ENCODE peak calls at places on chromosomes 2 and 18, in eight cellular contexts. One of them, this sample, is unnamed.

GRCh38 chr2:106695919-106696318 is 190.0 kb downstream of the ST6GAL2 start:
- DNase-seq in mucosa of descending colon: peak; percentile 28
- DNase-seq in esophagus squamous epithelium: no peak
- DNase-seq in GM12878: no peak
- DNase-seq in A549: no peak
- DNase-seq in stomach: no peak
- DNase-seq in PC-3: no peak
- DNase-seq in heart left ventricle: no peak
- DNase-seq in this sample: no peak

GRCh38 chr2:138475394-138475793 is 26.2 kb upstream of the SPOPL start:
- DNase-seq in A549: no peak
- DNase-seq in GM12878: peak; percentile 53
- DNase-seq in stomach: no peak
- DNase-seq in heart left ventricle: no peak
- DNase-seq in PC-3: peak; percentile 41
- DNase-seq in mucosa of descending colon: no peak
- DNase-seq in esophagus squamous epithelium: no peak
- DNase-seq in this sample: no peak

GRCh38 chr18:7452331-7452730 is 114.8 kb upstream of the PTPRM start:
- DNase-seq in esophagus squamous epithelium: no peak
- DNase-seq in GM12878: no peak
- DNase-seq in PC-3: peak; percentile 54
- DNase-seq in stomach: no peak
- DNase-seq in A549: peak; percentile 50
- DNase-seq in mucosa of descending colon: peak; percentile 16
- DNase-seq in heart left ventricle: no peak
- DNase-seq in this sample: no peak

GRCh38 chr18:46748466-46748865 is 8.4 kb downstream of the ST8SIA5 start:
- DNase-seq in mucosa of descending colon: no peak
- DNase-seq in PC-3: no peak
- DNase-seq in heart left ventricle: no peak
- DNase-seq in GM12878: no peak
- DNase-seq in A549: no peak
- DNase-seq in stomach: no peak
- DNase-seq in esophagus squamous epithelium: no peak
- DNase-seq in this sample: no peak

GRCh38 chr2:78775291-78775690 is 250.2 kb upstream of the REG3G start:
- DNase-seq in A549: no peak
- DNase-seq in esophagus squamous epithelium: no peak
- DNase-seq in heart left ventricle: no peak
- DNase-seq in mucosa of descending colon: no peak
- DNase-seq in GM12878: no peak
- DNase-seq in PC-3: no peak
- DNase-seq in stomach: no peak
- DNase-seq in this sample: no peak

GRCh38 chr2:240597054-240597418 is 10.5 kb downstream of the CAPN10 start:
- DNase-seq in esophagus squamous epithelium: no peak
- DNase-seq in GM12878: no peak
- DNase-seq in mucosa of descending colon: no peak
- DNase-seq in heart left ventricle: peak; percentile 17
- DNase-seq in stomach: no peak
- DNase-seq in PC-3: no peak
- DNase-seq in A549: no peak
- DNase-seq in this sample: no peak

GRCh38 chr2:44075536-44075935 is 79.7 kb upstream of the LRPPRC start:
- DNase-seq in GM12878: no peak
- DNase-seq in A549: no peak
- DNase-seq in mucosa of descending colon: no peak
- DNase-seq in esophagus squamous epithelium: no peak
- DNase-seq in stomach: no peak
- DNase-seq in PC-3: no peak
- DNase-seq in heart left ventricle: no peak
- DNase-seq in this sample: no peak

GRCh38 chr2:220192994-220193753 is 565.7 kb downstream of the SLC4A3 start:
- DNase-seq in heart left ventricle: no peak
- DNase-seq in GM12878: no peak
- DNase-seq in A549: no peak
- DNase-seq in esophagus squamous epithelium: no peak
- DNase-seq in PC-3: peak; percentile 98
- DNase-seq in mucosa of descending colon: no peak
- DNase-seq in stomach: no peak
- DNase-seq in this sample: no peak

GRCh38 chr2:224202466-224202865 is 163.4 kb upstream of the SERPINE2 start:
- DNase-seq in GM12878: no peak
- DNase-seq in esophagus squamous epithelium: no peak
- DNase-seq in heart left ventricle: no peak
- DNase-seq in A549: no peak
- DNase-seq in PC-3: no peak
- DNase-seq in mucosa of descending colon: no peak
- DNase-seq in stomach: no peak
- DNase-seq in this sample: no peak

GRCh38 chr18:23283933-23284430 is 148.7 kb downstream of the CABLES1 start:
- DNase-seq in A549: peak; percentile 33
- DNase-seq in heart left ventricle: no peak
- DNase-seq in stomach: no peak
- DNase-seq in PC-3: peak; percentile 92
- DNase-seq in mucosa of descending colon: no peak
- DNase-seq in GM12878: peak; percentile 86
- DNase-seq in esophagus squamous epithelium: no peak
- DNase-seq in this sample: no peak

GRCh38 chr2:219175928-219176817 is 552 bp downstream of the CNPPD1 start:
- DNase-seq in A549: peak; percentile 33
- DNase-seq in heart left ventricle: peak; percentile 53
- DNase-seq in GM12878: no peak
- DNase-seq in stomach: peak; percentile 58
- DNase-seq in PC-3: peak; percentile 26
- DNase-seq in mucosa of descending colon: peak; percentile 63
- DNase-seq in esophagus squamous epithelium: no peak
- DNase-seq in this sample: no peak

GRCh38 chr2:23533014-23533730 is 148.2 kb downstream of the KLHL29 start:
- DNase-seq in GM12878: no peak
- DNase-seq in heart left ventricle: no peak
- DNase-seq in mucosa of descending colon: no peak
- DNase-seq in A549: no peak
- DNase-seq in stomach: no peak
- DNase-seq in PC-3: no peak
- DNase-seq in esophagus squamous epithelium: no peak
- DNase-seq in this sample: no peak

GRCh38 chr2:160428425-160428763 is 65.2 kb downstream of the RBMS1 start:
- DNase-seq in heart left ventricle: no peak
- DNase-seq in GM12878: no peak
- DNase-seq in esophagus squamous epithelium: no peak
- DNase-seq in PC-3: no peak
- DNase-seq in A549: no peak
- DNase-seq in stomach: no peak
- DNase-seq in mucosa of descending colon: no peak
- DNase-seq in this sample: no peak

GRCh38 chr2:160425394-160425793 is 68.2 kb downstream of the RBMS1 start:
- DNase-seq in heart left ventricle: no peak
- DNase-seq in PC-3: no peak
- DNase-seq in A549: no peak
- DNase-seq in GM12878: no peak
- DNase-seq in esophagus squamous epithelium: no peak
- DNase-seq in mucosa of descending colon: no peak
- DNase-seq in stomach: no peak
- DNase-seq in this sample: no peak

GRCh38 chr2:160427629-160428424 is 65.8 kb downstream of the RBMS1 start:
- DNase-seq in GM12878: no peak
- DNase-seq in esophagus squamous epithelium: no peak
- DNase-seq in mucosa of descending colon: peak; percentile 44
- DNase-seq in PC-3: no peak
- DNase-seq in stomach: no peak
- DNase-seq in A549: no peak
- DNase-seq in heart left ventricle: no peak
- DNase-seq in this sample: no peak

GRCh38 chr2:160426604-160427003 is 67.0 kb downstream of the RBMS1 start:
- DNase-seq in mucosa of descending colon: no peak
- DNase-seq in heart left ventricle: no peak
- DNase-seq in A549: no peak
- DNase-seq in esophagus squamous epithelium: no peak
- DNase-seq in stomach: no peak
- DNase-seq in PC-3: no peak
- DNase-seq in GM12878: no peak
- DNase-seq in this sample: no peak

GRCh38 chr2:160425794-160426193 is 67.8 kb downstream of the RBMS1 start:
- DNase-seq in esophagus squamous epithelium: no peak
- DNase-seq in A549: no peak
- DNase-seq in GM12878: no peak
- DNase-seq in stomach: no peak
- DNase-seq in PC-3: no peak
- DNase-seq in heart left ventricle: no peak
- DNase-seq in mucosa of descending colon: no peak
- DNase-seq in this sample: no peak
- H3K4me1 ChIP-seq in esophagus squamous epithelium: peaks cover 7% of the 10 kb centered on the region
- H3K4me1 ChIP-seq in A549: peaks cover 16% of the 10 kb centered on the region
- H3K4me1 ChIP-seq in GM12878: no peaks in the 10 kb centered on the region
- H3K4me1 ChIP-seq in stomach: peaks cover 24% of the 10 kb centered on the region
- H3K4me1 ChIP-seq in PC-3: peaks cover 20% of the 10 kb centered on the region
- H3K4me1 ChIP-seq in heart left ventricle: peaks cover 7% of the 10 kb centered on the region
- H3K4me1 ChIP-seq in mucosa of descending colon: no peaks in the 10 kb centered on the region
- H3K4me1 ChIP-seq in this sample: peaks cover 22% of the 10 kb centered on the region

GRCh38 chr2:74819702-74820101 is 14.2 kb upstream of the HK2 start:
- DNase-seq in PC-3: no peak
- DNase-seq in esophagus squamous epithelium: no peak
- DNase-seq in mucosa of descending colon: no peak
- DNase-seq in GM12878: no peak
- DNase-seq in stomach: no peak
- DNase-seq in heart left ventricle: no peak
- DNase-seq in A549: no peak
- DNase-seq in this sample: no peak
- TF ChIP-seq CTCF in PC-3: no peak
- TF ChIP-seq CTCF in esophagus squamous epithelium: no peak
- TF ChIP-seq CTCF in mucosa of descending colon: no peak
- TF ChIP-seq CTCF in GM12878: no peak
- TF ChIP-seq CTCF in stomach: no peak
- TF ChIP-seq CTCF in heart left ventricle: no peak
- TF ChIP-seq CTCF in A549: no peak
- TF ChIP-seq CTCF in this sample: no peak

GRCh38 chr2:113174369-113174735 is 581 bp downstream of the PSD4 start:
- DNase-seq in PC-3: no peak
- DNase-seq in mucosa of descending colon: no peak
- DNase-seq in A549: no peak
- DNase-seq in GM12878: no peak
- DNase-seq in heart left ventricle: no peak
- DNase-seq in stomach: no peak
- DNase-seq in esophagus squamous epithelium: no peak
- DNase-seq in this sample: no peak
- H3K4me1 ChIP-seq in PC-3: no peaks in the 10 kb centered on the region
- H3K4me1 ChIP-seq in mucosa of descending colon: peaks cover 4% of the 10 kb centered on the region
- H3K4me1 ChIP-seq in A549: no peaks in the 10 kb centered on the region
- H3K4me1 ChIP-seq in GM12878: peaks cover 33% of the 10 kb centered on the region
- H3K4me1 ChIP-seq in heart left ventricle: no peaks in the 10 kb centered on the region
- H3K4me1 ChIP-seq in stomach: peaks cover 45% of the 10 kb centered on the region
- H3K4me1 ChIP-seq in esophagus squamous epithelium: no peaks in the 10 kb centered on the region
- H3K4me1 ChIP-seq in this sample: no peaks in the 10 kb centered on the region

GRCh38 chr18:54916507-54916906 is 42.8 kb downstream of the CCDC68 start:
- DNase-seq in esophagus squamous epithelium: no peak
- DNase-seq in PC-3: no peak
- DNase-seq in A549: no peak
- DNase-seq in heart left ventricle: no peak
- DNase-seq in mucosa of descending colon: no peak
- DNase-seq in GM12878: no peak
- DNase-seq in stomach: no peak
- DNase-seq in this sample: no peak
- TF ChIP-seq CTCF in esophagus squamous epithelium: no peak
- TF ChIP-seq CTCF in PC-3: peak; percentile 10
- TF ChIP-seq CTCF in A549: no peak
- TF ChIP-seq CTCF in heart left ventricle: no peak
- TF ChIP-seq CTCF in mucosa of descending colon: no peak
- TF ChIP-seq CTCF in GM12878: peak; percentile 13
- TF ChIP-seq CTCF in stomach: no peak
- TF ChIP-seq CTCF in this sample: no peak

GRCh38 chr2:69742170-69742952 is 427 bp downstream of the ANXA4 start:
- DNase-seq in heart left ventricle: no peak
- DNase-seq in A549: no peak
- DNase-seq in stomach: no peak
- DNase-seq in GM12878: no peak
- DNase-seq in PC-3: peak; percentile 29
- DNase-seq in mucosa of descending colon: peak; percentile 50
- DNase-seq in esophagus squamous epithelium: no peak
- DNase-seq in this sample: no peak
- H3K4me1 ChIP-seq in heart left ventricle: peaks cover 4% of the 10 kb centered on the region
- H3K4me1 ChIP-seq in A549: peaks cover 63% of the 10 kb centered on the region
- H3K4me1 ChIP-seq in stomach: peaks cover 65% of the 10 kb centered on the region
- H3K4me1 ChIP-seq in GM12878: peaks cover 6% of the 10 kb centered on the region
- H3K4me1 ChIP-seq in PC-3: peaks cover 17% of the 10 kb centered on the region
- H3K4me1 ChIP-seq in mucosa of descending colon: peaks cover 11% of the 10 kb centered on the region
- H3K4me1 ChIP-seq in esophagus squamous epithelium: peaks cover 34% of the 10 kb centered on the region
- H3K4me1 ChIP-seq in this sample: peaks cover 32% of the 10 kb centered on the region

DNA sequence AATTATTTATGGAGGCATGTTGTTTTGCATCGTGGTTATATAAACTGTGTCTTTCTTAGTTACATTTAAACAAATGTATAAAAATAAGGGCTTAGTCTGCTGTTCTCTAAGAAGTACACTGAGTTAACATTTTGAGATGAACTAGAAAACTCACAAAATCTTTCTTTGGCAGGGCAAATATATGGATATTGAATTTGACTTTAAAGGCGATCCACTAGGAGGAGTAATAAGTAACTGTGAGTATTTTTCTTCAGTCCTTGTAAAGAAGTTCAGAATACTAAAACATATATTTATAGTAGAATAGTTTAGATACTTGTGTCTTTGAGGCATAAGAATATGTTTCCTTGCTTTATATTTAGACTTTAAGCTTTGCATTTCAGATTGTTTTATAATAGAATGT is 104.8 kb downstream of the MYO1B start:
- DNase-seq in esophagus squamous epithelium: no peak
- DNase-seq in A549: no peak
- DNase-seq in PC-3: no peak
- DNase-seq in mucosa of descending colon: no peak
- DNase-seq in GM12878: no peak
- DNase-seq in stomach: no peak
- DNase-seq in heart left ventricle: no peak
- DNase-seq in this sample: no peak
- TF ChIP-seq CTCF in esophagus squamous epithelium: no peak
- TF ChIP-seq CTCF in A549: no peak
- TF ChIP-seq CTCF in PC-3: peak; percentile 31
- TF ChIP-seq CTCF in mucosa of descending colon: no peak
- TF ChIP-seq CTCF in GM12878: no peak
- TF ChIP-seq CTCF in stomach: no peak
- TF ChIP-seq CTCF in heart left ventricle: no peak
- TF ChIP-seq CTCF in this sample: no peak